ENCODE peak calls at places on chromosomes 2 and 18, in six cellular contexts. K, A, P, Y, G and R are unnamed samples.

GRCh38 chr2:102187191-102188150 is 648 bp downstream of the IL1RL2 start:
- DNase-seq in A (peak), P (peak), K (peak), G (peak), Y (peak), R (peak)

GRCh38 chr18:54734059-54734458 is 94.2 kb upstream of the RAB27B start:
- DNase-seq in P (peak), K (no peak), Y (peak), G (no peak), A (no peak), R (no peak)

GRCh38 chr2:152042636-152043615 is 55.9 kb downstream of the CACNB4 start:
- DNase-seq in P (no peak), A (no peak), Y (no peak), K (no peak), G (no peak), R (no peak)

GRCh38 chr2:151518802-151519201 is 109.1 kb downstream of the RIF1 start:
- DNase-seq in P (peak), A (no peak), G (no peak), Y (no peak), K (no peak), R (no peak)

GRCh38 chr18:79970419-79971133 is 6.1 kb downstream of the HSBP1L1 start:
- DNase-seq in Y (no peak), P (no peak), K (no peak), A (no peak), G (no peak), R (peak)

GRCh38 chr2:120546077-120546864 is 189.4 kb upstream of the GLI2 start:
- DNase-seq in G (no peak), K (no peak), A (no peak), P (peak), Y (peak), R (peak)

GRCh38 chr18:21949326-21950015 is 208.9 kb downstream of the MIB1 start:
- DNase-seq in P (no peak), Y (no peak), G (no peak), K (no peak), A (no peak), R (no peak)

GRCh38 chr2:134122610-134123009 is 131.3 kb upstream of the MGAT5 start:
- DNase-seq in Y (no peak), G (peak), K (peak), A (no peak), P (no peak), R (no peak)

GRCh38 chr2:220077488-220077887 is 450.1 kb downstream of the SLC4A3 start:
- DNase-seq in A (no peak), P (peak), Y (no peak), G (no peak), K (no peak), R (no peak)

GRCh38 chr2:71596011-71596410 is 142.7 kb downstream of the DYSF start:
- DNase-seq in K (no peak), G (no peak), Y (no peak), P (no peak), A (no peak), R (no peak)

GRCh38 chr2:97732436-97733340 is 19.3 kb downstream of the ZAP70 start:
- DNase-seq in P (no peak), G (no peak), Y (no peak), A (no peak), K (no peak), R (peak)

GRCh38 chr18:50559750-50560680 is at the start of gene MAPK4:
- DNase-seq in P (peak), A (no peak), K (no peak), Y (peak), G (no peak), R (peak)

GRCh38 chr2:191170773-191171172 is 20.0 kb upstream of the STAT4 start:
- DNase-seq in P (peak), K (no peak), A (no peak), Y (no peak), G (no peak), R (no peak)